ENCODE peak calls at places on chromosomes 2 and 18, in four cellular contexts. One of them, this sample, is unnamed. For H3K4me1, the result is how much of the 10 kb centered on the place peaks cover.

GRCh38 chr2:222049946-222050345 is 248.9 kb downstream of the PAX3 start:
- DNase-seq in pancreas: no peak
- DNase-seq in A549: no peak
- DNase-seq in left ventricle myocardium inferior: no peak
- DNase-seq in this sample: no peak

GRCh38 chr18:31658670-31659573 is 25.5 kb downstream of the B4GALT6 start:
- DNase-seq in pancreas: no peak
- DNase-seq in A549: no peak
- DNase-seq in left ventricle myocardium inferior: no peak
- DNase-seq in this sample: no peak

GRCh38 chr18:3067213-3068118 is 54.5 kb upstream of the LPIN2 start:
- DNase-seq in pancreas: peak
- DNase-seq in A549: no peak
- DNase-seq in left ventricle myocardium inferior: no peak
- DNase-seq in this sample: no peak

GRCh38 chr2:120656273-120656960 is 79.3 kb upstream of the GLI2 start:
- DNase-seq in pancreas: no peak
- DNase-seq in A549: no peak
- DNase-seq in left ventricle myocardium inferior: no peak
- DNase-seq in this sample: no peak

GRCh38 chr2:18178736-18179349 is 300.4 kb downstream of the KCNS3 start:
- DNase-seq in pancreas: no peak
- DNase-seq in A549: peak
- DNase-seq in left ventricle myocardium inferior: no peak
- DNase-seq in this sample: no peak

GRCh38 chr2:38648107-38648761 is 17.7 kb upstream of the GALM start:
- DNase-seq in pancreas: no peak
- DNase-seq in A549: no peak
- DNase-seq in left ventricle myocardium inferior: no peak
- DNase-seq in this sample: no peak

GRCh38 chr18:1559563-1559962 is 654.9 kb downstream of the ADCYAP1 start:
- DNase-seq in pancreas: no peak
- DNase-seq in A549: no peak
- DNase-seq in left ventricle myocardium inferior: no peak
- DNase-seq in this sample: no peak

GRCh38 chr2:100610381-100610831 is 47.6 kb downstream of the PDCL3 start:
- DNase-seq in pancreas: peak
- DNase-seq in A549: peak
- DNase-seq in left ventricle myocardium inferior: peak
- DNase-seq in this sample: peak

GRCh38 chr18:13641551-13642439 is 84.6 kb downstream of the FAM210A start:
- DNase-seq in pancreas: no peak
- DNase-seq in A549: no peak
- DNase-seq in left ventricle myocardium inferior: peak
- DNase-seq in this sample: peak

GRCh38 chr18:48376406-48376805 is 32.8 kb downstream of the ZBTB7C start:
- DNase-seq in pancreas: no peak
- DNase-seq in A549: no peak
- DNase-seq in left ventricle myocardium inferior: no peak
- DNase-seq in this sample: no peak

GRCh38 chr2:223721746-223722145 is 115.6 kb downstream of the AP1S3 start:
- DNase-seq in pancreas: no peak
- DNase-seq in A549: no peak
- DNase-seq in left ventricle myocardium inferior: no peak
- DNase-seq in this sample: no peak

GRCh38 chr2:75596784-75597183 is 36.0 kb upstream of the EVA1A start:
- DNase-seq in pancreas: no peak
- DNase-seq in A549: no peak
- DNase-seq in left ventricle myocardium inferior: no peak
- DNase-seq in this sample: no peak

GRCh38 chr2:38074775-38075435 is 1.0 kb downstream of the CYP1B1 start:
- DNase-seq in pancreas: peak
- DNase-seq in A549: no peak
- DNase-seq in left ventricle myocardium inferior: peak
- DNase-seq in this sample: no peak

GRCh38 chr2:110748489-110748867 is 16.1 kb downstream of the ACOXL start:
- DNase-seq in pancreas: no peak
- DNase-seq in A549: no peak
- DNase-seq in left ventricle myocardium inferior: no peak
- DNase-seq in this sample: no peak

GRCh38 chr2:176001281-176001902 is 675 bp downstream of the LNPK start:
- DNase-seq in pancreas: no peak
- DNase-seq in A549: peak
- DNase-seq in left ventricle myocardium inferior: peak
- DNase-seq in this sample: peak

DNA sequence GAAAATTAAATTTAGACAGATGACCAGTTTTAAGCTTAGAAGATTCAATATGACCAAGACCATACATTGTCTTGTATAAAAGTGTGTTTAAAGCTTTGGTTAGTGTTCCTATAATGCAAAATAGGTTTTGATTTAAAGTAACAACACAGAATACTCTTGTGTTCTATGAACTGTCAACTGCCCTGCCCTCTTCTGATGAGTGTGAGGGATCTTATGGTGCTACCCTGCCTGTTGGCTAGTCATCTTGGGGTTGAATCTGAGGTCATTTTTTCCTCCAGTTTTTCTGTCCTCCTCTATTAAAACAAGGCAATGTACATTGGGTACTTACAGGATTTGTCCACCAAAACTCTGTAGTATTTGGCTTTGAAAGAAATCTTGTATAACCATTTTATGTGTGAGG is 129.0 kb downstream of the SPTBN1 start:
- DNase-seq in pancreas: no peak
- DNase-seq in A549: no peak
- DNase-seq in left ventricle myocardium inferior: no peak
- DNase-seq in this sample: no peak
- H3K4me1 ChIP-seq in pancreas: under half
- H3K4me1 ChIP-seq in A549: half or more
- H3K4me1 ChIP-seq in left ventricle myocardium inferior: half or more
- H3K4me1 ChIP-seq in this sample: under half

GRCh38 chr2:43460611-43461396 is 135.0 kb downstream of the THADA start:
- DNase-seq in pancreas: no peak
- DNase-seq in A549: no peak
- DNase-seq in left ventricle myocardium inferior: no peak
- DNase-seq in this sample: no peak

GRCh38 chr2:43461461-43462073 is 134.3 kb downstream of the THADA start:
- DNase-seq in pancreas: no peak
- DNase-seq in A549: no peak
- DNase-seq in left ventricle myocardium inferior: no peak
- DNase-seq in this sample: no peak

GRCh38 chr2:43458002-43458628 is 137.7 kb downstream of the THADA start:
- DNase-seq in pancreas: no peak
- DNase-seq in A549: no peak
- DNase-seq in left ventricle myocardium inferior: no peak
- DNase-seq in this sample: no peak

GRCh38 chr2:43459455-43459854 is 136.4 kb downstream of the THADA start:
- DNase-seq in pancreas: no peak
- DNase-seq in A549: no peak
- DNase-seq in left ventricle myocardium inferior: no peak
- DNase-seq in this sample: no peak

GRCh38 chr2:43460141-43460540 is 135.7 kb downstream of the THADA start:
- DNase-seq in pancreas: no peak
- DNase-seq in A549: no peak
- DNase-seq in left ventricle myocardium inferior: no peak
- DNase-seq in this sample: no peak
- H3K4me1 ChIP-seq in pancreas: under half
- H3K4me1 ChIP-seq in A549: half or more
- H3K4me1 ChIP-seq in left ventricle myocardium inferior: half or more
- H3K4me1 ChIP-seq in this sample: under half

GRCh38 chr18:46412831-46413371 is 244.1 kb downstream of the LOXHD1 start:
- DNase-seq in pancreas: no peak
- DNase-seq in A549: no peak
- DNase-seq in left ventricle myocardium inferior: no peak
- DNase-seq in this sample: no peak

GRCh38 chr18:46414863-46415262 is 242.2 kb downstream of the LOXHD1 start:
- DNase-seq in pancreas: no peak
- DNase-seq in A549: no peak
- DNase-seq in left ventricle myocardium inferior: no peak
- DNase-seq in this sample: no peak

GRCh38 chr18:46411191-46411590 is 245.8 kb downstream of the LOXHD1 start:
- DNase-seq in pancreas: no peak
- DNase-seq in A549: no peak
- DNase-seq in left ventricle myocardium inferior: no peak
- DNase-seq in this sample: no peak

GRCh38 chr18:46413684-46414083 is 243.3 kb downstream of the LOXHD1 start:
- DNase-seq in pancreas: no peak
- DNase-seq in A549: no peak
- DNase-seq in left ventricle myocardium inferior: no peak
- DNase-seq in this sample: no peak

DNA sequence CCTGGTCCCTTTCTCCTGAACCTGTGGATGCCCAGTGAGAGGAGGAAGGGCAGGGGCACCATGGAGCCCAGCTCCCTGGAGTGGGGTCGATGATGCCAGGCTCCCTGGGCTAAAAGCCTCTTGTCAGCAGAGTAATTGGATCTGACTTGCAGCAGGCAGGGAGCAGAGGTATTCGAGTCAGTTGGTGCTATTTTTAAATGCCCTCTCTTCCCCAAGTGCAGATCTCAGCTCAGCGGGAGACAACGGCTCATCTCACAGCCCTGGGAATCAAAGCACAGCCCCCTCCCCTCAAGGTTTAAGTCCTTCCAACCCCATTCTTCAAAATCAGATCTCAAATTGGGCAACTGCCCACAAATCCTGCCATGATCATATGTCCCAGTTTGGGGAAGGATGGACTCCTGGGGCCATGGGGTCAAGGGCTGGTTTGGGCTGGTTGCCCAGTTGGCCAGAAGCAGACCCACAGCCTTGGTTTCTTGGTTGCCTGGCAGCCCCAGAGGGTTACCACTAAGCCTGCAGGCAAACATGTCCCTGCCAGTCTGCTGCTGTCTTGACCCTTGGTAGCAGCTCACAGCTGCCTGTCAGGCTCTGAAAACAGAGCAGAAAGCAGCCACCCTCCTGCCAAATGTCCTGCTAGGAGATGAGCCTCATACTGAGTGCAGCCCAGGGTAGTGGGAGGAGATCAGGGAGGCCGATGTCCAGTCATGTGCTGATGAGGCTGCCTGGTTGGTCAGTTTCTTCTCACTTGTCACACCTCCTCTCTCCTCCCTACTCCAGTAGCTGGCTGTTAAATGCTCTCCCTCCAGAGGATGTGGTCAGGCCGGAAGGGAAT is 244.9 kb downstream of the LOXHD1 start:
- DNase-seq in pancreas: no peak
- DNase-seq in A549: no peak
- DNase-seq in left ventricle myocardium inferior: peak
- DNase-seq in this sample: no peak
- H3K4me1 ChIP-seq in pancreas: under half
- H3K4me1 ChIP-seq in A549: under half
- H3K4me1 ChIP-seq in left ventricle myocardium inferior: half or more
- H3K4me1 ChIP-seq in this sample: under half

DNA sequence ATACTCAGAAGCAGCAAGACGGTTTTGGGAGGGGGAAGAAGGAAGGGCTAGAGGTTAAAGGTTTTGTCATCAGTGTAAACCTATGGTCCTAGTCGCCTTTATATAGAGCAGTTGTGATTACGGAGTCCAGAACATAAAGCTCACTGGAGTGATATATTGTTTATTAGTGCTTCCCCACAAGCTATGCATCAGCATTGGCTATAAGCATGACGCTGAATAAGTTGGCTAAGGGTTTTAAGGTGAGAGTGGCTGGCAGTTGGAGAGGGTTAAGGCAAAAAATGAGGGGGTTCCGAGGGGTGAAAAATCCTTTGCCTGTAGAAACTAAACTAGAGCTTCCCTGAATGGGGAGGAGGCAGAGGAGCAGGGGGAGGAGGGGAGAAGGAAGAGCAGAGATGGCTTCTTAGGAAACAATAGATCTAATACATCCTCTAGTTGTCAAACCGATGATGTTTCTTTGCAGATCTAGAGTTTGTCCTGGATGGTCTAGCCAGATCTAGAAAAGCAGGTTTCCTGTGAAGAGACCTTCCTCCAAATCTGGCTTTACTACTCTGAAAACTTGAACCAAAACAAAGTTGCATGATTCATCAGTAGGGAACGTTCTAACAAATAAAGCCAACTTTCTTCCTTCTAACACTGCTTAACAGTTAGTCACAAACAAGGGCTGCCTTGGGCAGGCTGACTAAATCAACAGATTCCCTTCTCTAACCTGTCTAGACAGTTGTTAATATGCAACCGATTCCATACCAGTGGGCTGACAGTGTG is 2.5 kb downstream of the KLF7 start:
- DNase-seq in pancreas: no peak
- DNase-seq in A549: peak
- DNase-seq in left ventricle myocardium inferior: no peak
- DNase-seq in this sample: peak
- H3K4me1 ChIP-seq in pancreas: under half
- H3K4me1 ChIP-seq in A549: half or more
- H3K4me1 ChIP-seq in left ventricle myocardium inferior: half or more
- H3K4me1 ChIP-seq in this sample: under half

GRCh38 chr2:128319457-128319772 is 747 bp upstream of the HS6ST1 start:
- DNase-seq in pancreas: peak
- DNase-seq in A549: no peak
- DNase-seq in left ventricle myocardium inferior: no peak
- DNase-seq in this sample: no peak
- H3K4me1 ChIP-seq in pancreas: under half
- H3K4me1 ChIP-seq in A549: under half
- H3K4me1 ChIP-seq in left ventricle myocardium inferior: half or more
- H3K4me1 ChIP-seq in this sample: under half

GRCh38 chr2:188330316-188331053 is 38.8 kb downstream of the GULP1 start:
- DNase-seq in pancreas: no peak
- DNase-seq in A549: no peak
- DNase-seq in left ventricle myocardium inferior: no peak
- DNase-seq in this sample: no peak

GRCh38 chr2:188326669-188327301 is 35.1 kb downstream of the GULP1 start:
- DNase-seq in pancreas: no peak
- DNase-seq in A549: no peak
- DNase-seq in left ventricle myocardium inferior: no peak
- DNase-seq in this sample: no peak

GRCh38 chr2:188326290-188326668 is 34.6 kb downstream of the GULP1 start:
- DNase-seq in pancreas: no peak
- DNase-seq in A549: no peak
- DNase-seq in left ventricle myocardium inferior: no peak
- DNase-seq in this sample: no peak

GRCh38 chr2:188328419-188328818 is 36.7 kb downstream of the GULP1 start:
- DNase-seq in pancreas: no peak
- DNase-seq in A549: no peak
- DNase-seq in left ventricle myocardium inferior: no peak
- DNase-seq in this sample: no peak

DNA sequence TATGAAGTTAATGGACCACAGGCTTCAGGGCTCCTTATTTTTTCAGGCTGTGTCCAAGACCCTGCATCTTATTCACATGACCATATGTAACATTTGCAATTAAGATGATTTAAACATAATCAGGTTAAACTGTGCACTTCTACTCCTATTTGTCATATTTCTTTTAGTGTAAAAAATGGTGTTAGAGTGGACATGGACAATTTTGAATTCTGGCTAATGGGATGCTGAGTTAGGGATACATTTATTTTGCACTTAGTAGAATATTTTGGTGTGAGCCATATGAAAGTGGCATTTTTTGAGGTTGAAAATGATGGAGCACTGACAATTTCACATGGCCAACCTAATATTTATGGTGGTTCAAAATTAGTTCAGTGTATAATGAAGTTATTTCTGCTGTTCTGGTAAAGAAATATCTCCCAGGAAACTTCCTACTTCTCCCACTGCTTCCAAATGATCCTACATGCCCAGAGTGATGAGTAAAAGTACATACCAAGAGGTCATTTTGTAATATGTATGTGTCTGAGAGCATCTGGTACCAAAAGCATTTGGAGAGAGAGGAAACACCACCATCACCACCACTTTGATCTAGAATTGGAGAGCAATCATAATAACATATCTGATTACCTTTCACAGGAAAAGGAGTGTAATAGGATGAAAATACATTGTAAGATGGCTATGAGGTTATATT is 36.0 kb downstream of the GULP1 start:
- DNase-seq in pancreas: no peak
- DNase-seq in A549: no peak
- DNase-seq in left ventricle myocardium inferior: no peak
- DNase-seq in this sample: no peak
- H3K4me1 ChIP-seq in pancreas: under half
- H3K4me1 ChIP-seq in A549: under half
- H3K4me1 ChIP-seq in left ventricle myocardium inferior: under half
- H3K4me1 ChIP-seq in this sample: under half